ENCODE peak calls at places on chromosomes 13 and 19, in nine cellular contexts. One of them, this sample, is unnamed. For H3K27me3, the result is how much of the 10 kb centered on the place peaks cover.

GRCh38 chr13:41580345-41580744 is 123.0 kb downstream of the RGCC start:
- DNase-seq in fibroblast of lung: no peak
- DNase-seq in transverse colon: no peak
- DNase-seq in psoas muscle: no peak
- DNase-seq in tibial artery: no peak
- DNase-seq in left lung: no peak
- DNase-seq in ovary: no peak
- DNase-seq in breast epithelium: no peak
- DNase-seq in GM06990: no peak
- DNase-seq in this sample: no peak

GRCh38 chr13:19596960-19597361 is 35.6 kb upstream of the TPTE2 start:
- DNase-seq in tibial artery: no peak
- DNase-seq in breast epithelium: no peak
- DNase-seq in psoas muscle: no peak
- DNase-seq in left lung: no peak
- DNase-seq in fibroblast of lung: peak
- DNase-seq in ovary: no peak
- DNase-seq in GM06990: no peak
- DNase-seq in transverse colon: no peak
- DNase-seq in this sample: no peak

GRCh38 chr13:79085021-79085420 is 321.0 kb downstream of the RBM26 start:
- DNase-seq in breast epithelium: no peak
- DNase-seq in transverse colon: no peak
- DNase-seq in GM06990: no peak
- DNase-seq in ovary: no peak
- DNase-seq in fibroblast of lung: no peak
- DNase-seq in psoas muscle: no peak
- DNase-seq in left lung: no peak
- DNase-seq in tibial artery: no peak
- DNase-seq in this sample: no peak

GRCh38 chr13:113646921-113647340 is 11.1 kb downstream of the ATP4B start:
- DNase-seq in ovary: no peak
- DNase-seq in fibroblast of lung: no peak
- DNase-seq in GM06990: no peak
- DNase-seq in tibial artery: no peak
- DNase-seq in transverse colon: no peak
- DNase-seq in psoas muscle: peak
- DNase-seq in breast epithelium: no peak
- DNase-seq in left lung: no peak
- DNase-seq in this sample: peak

GRCh38 chr19:3494051-3494450 is 6.4 kb downstream of the DOHH start:
- DNase-seq in left lung: no peak
- DNase-seq in breast epithelium: no peak
- DNase-seq in psoas muscle: no peak
- DNase-seq in tibial artery: no peak
- DNase-seq in fibroblast of lung: no peak
- DNase-seq in ovary: no peak
- DNase-seq in GM06990: no peak
- DNase-seq in transverse colon: no peak
- DNase-seq in this sample: no peak

GRCh38 chr13:45280751-45281634 is 60.0 kb downstream of the TPT1 start:
- DNase-seq in fibroblast of lung: peak
- DNase-seq in breast epithelium: peak
- DNase-seq in left lung: peak
- DNase-seq in tibial artery: peak
- DNase-seq in psoas muscle: peak
- DNase-seq in GM06990: peak
- DNase-seq in transverse colon: peak
- DNase-seq in ovary: peak
- DNase-seq in this sample: peak

GRCh38 chr19:3275068-3275582 is 50.7 kb downstream of the CELF5 start:
- DNase-seq in fibroblast of lung: no peak
- DNase-seq in transverse colon: no peak
- DNase-seq in GM06990: no peak
- DNase-seq in left lung: no peak
- DNase-seq in breast epithelium: no peak
- DNase-seq in ovary: no peak
- DNase-seq in tibial artery: no peak
- DNase-seq in psoas muscle: no peak
- DNase-seq in this sample: no peak

GRCh38 chr13:46896346-46897138 is at the start of gene HTR2A:
- DNase-seq in psoas muscle: peak
- DNase-seq in left lung: no peak
- DNase-seq in fibroblast of lung: peak
- DNase-seq in ovary: peak
- DNase-seq in tibial artery: peak
- DNase-seq in transverse colon: no peak
- DNase-seq in breast epithelium: peak
- DNase-seq in GM06990: no peak
- DNase-seq in this sample: peak

GRCh38 chr13:76512676-76513277 is 373.4 kb downstream of the KCTD12 start:
- DNase-seq in fibroblast of lung: peak
- DNase-seq in psoas muscle: no peak
- DNase-seq in GM06990: no peak
- DNase-seq in transverse colon: no peak
- DNase-seq in tibial artery: no peak
- DNase-seq in left lung: no peak
- DNase-seq in ovary: no peak
- DNase-seq in breast epithelium: no peak
- DNase-seq in this sample: no peak

GRCh38 chr13:69374036-69374435 is 733.6 kb upstream of the ATXN8OS start:
- DNase-seq in tibial artery: no peak
- DNase-seq in transverse colon: no peak
- DNase-seq in ovary: no peak
- DNase-seq in GM06990: no peak
- DNase-seq in breast epithelium: no peak
- DNase-seq in left lung: no peak
- DNase-seq in fibroblast of lung: peak
- DNase-seq in psoas muscle: no peak
- DNase-seq in this sample: no peak

GRCh38 chr13:38564751-38565150 is 122.1 kb upstream of the FREM2 start:
- DNase-seq in breast epithelium: no peak
- DNase-seq in ovary: no peak
- DNase-seq in transverse colon: no peak
- DNase-seq in tibial artery: no peak
- DNase-seq in left lung: no peak
- DNase-seq in GM06990: no peak
- DNase-seq in fibroblast of lung: no peak
- DNase-seq in psoas muscle: no peak
- DNase-seq in this sample: no peak

GRCh38 chr13:40116008-40116407 is 460.5 kb downstream of the COG6 start:
- DNase-seq in left lung: peak
- DNase-seq in breast epithelium: no peak
- DNase-seq in GM06990: no peak
- DNase-seq in tibial artery: no peak
- DNase-seq in fibroblast of lung: peak
- DNase-seq in psoas muscle: no peak
- DNase-seq in ovary: peak
- DNase-seq in transverse colon: peak
- DNase-seq in this sample: no peak

GRCh38 chr13:20873348-20873747 is 29.2 kb downstream of the XPO4 start:
- DNase-seq in transverse colon: no peak
- DNase-seq in GM06990: no peak
- DNase-seq in tibial artery: no peak
- DNase-seq in fibroblast of lung: peak
- DNase-seq in left lung: no peak
- DNase-seq in ovary: no peak
- DNase-seq in psoas muscle: no peak
- DNase-seq in breast epithelium: no peak
- DNase-seq in this sample: no peak

GRCh38 chr13:38328699-38329098 is 21.0 kb upstream of the UFM1 start:
- DNase-seq in psoas muscle: no peak
- DNase-seq in ovary: no peak
- DNase-seq in tibial artery: no peak
- DNase-seq in GM06990: no peak
- DNase-seq in left lung: no peak
- DNase-seq in fibroblast of lung: no peak
- DNase-seq in breast epithelium: no peak
- DNase-seq in transverse colon: no peak
- DNase-seq in this sample: no peak

GRCh38 chr19:35041548-35042055 is at the start of gene HPN:
- DNase-seq in GM06990: no peak
- DNase-seq in tibial artery: no peak
- DNase-seq in psoas muscle: peak
- DNase-seq in fibroblast of lung: no peak
- DNase-seq in ovary: no peak
- DNase-seq in transverse colon: no peak
- DNase-seq in breast epithelium: no peak
- DNase-seq in left lung: peak
- DNase-seq in this sample: no peak

GRCh38 chr13:24668955-24669354 is 11.3 kb upstream of the ATP12A start:
- DNase-seq in fibroblast of lung: no peak
- DNase-seq in left lung: peak
- DNase-seq in GM06990: no peak
- DNase-seq in ovary: no peak
- DNase-seq in psoas muscle: no peak
- DNase-seq in transverse colon: peak
- DNase-seq in breast epithelium: no peak
- DNase-seq in tibial artery: no peak
- DNase-seq in this sample: no peak

GRCh38 chr13:109781384-109782065 is 4.9 kb downstream of the IRS2 start:
- DNase-seq in ovary: peak
- DNase-seq in psoas muscle: peak
- DNase-seq in left lung: no peak
- DNase-seq in GM06990: no peak
- DNase-seq in transverse colon: no peak
- DNase-seq in fibroblast of lung: no peak
- DNase-seq in tibial artery: no peak
- DNase-seq in breast epithelium: no peak
- DNase-seq in this sample: no peak

GRCh38 chr13:97004096-97004876 is 10.0 kb upstream of the OXGR1 start:
- DNase-seq in fibroblast of lung: peak
- DNase-seq in GM06990: no peak
- DNase-seq in tibial artery: no peak
- DNase-seq in ovary: no peak
- DNase-seq in left lung: no peak
- DNase-seq in psoas muscle: no peak
- DNase-seq in breast epithelium: no peak
- DNase-seq in transverse colon: no peak
- DNase-seq in this sample: no peak

GRCh38 chr13:108962652-108963051 is 333.2 kb downstream of the MYO16 start:
- DNase-seq in ovary: no peak
- DNase-seq in breast epithelium: no peak
- DNase-seq in GM06990: no peak
- DNase-seq in fibroblast of lung: peak
- DNase-seq in tibial artery: no peak
- DNase-seq in psoas muscle: no peak
- DNase-seq in transverse colon: no peak
- DNase-seq in left lung: no peak
- DNase-seq in this sample: no peak

GRCh38 chr13:103188688-103189326 is 122.6 kb upstream of the SLC10A2 start:
- DNase-seq in fibroblast of lung: peak
- DNase-seq in transverse colon: no peak
- DNase-seq in GM06990: no peak
- DNase-seq in left lung: no peak
- DNase-seq in psoas muscle: no peak
- DNase-seq in breast epithelium: no peak
- DNase-seq in tibial artery: no peak
- DNase-seq in ovary: no peak
- DNase-seq in this sample: no peak
- TF ChIP-seq CTCF in fibroblast of lung: peak
- TF ChIP-seq CTCF in transverse colon: peak
- TF ChIP-seq CTCF in GM06990: peak
- TF ChIP-seq CTCF in left lung: no peak
- TF ChIP-seq CTCF in psoas muscle: peak
- TF ChIP-seq CTCF in breast epithelium: peak
- TF ChIP-seq CTCF in tibial artery: no peak
- TF ChIP-seq CTCF in ovary: no peak
- TF ChIP-seq CTCF in this sample: peak

GRCh38 chr19:19650331-19650730 is 6.9 kb upstream of the GMIP start:
- DNase-seq in GM06990: no peak
- DNase-seq in transverse colon: no peak
- DNase-seq in fibroblast of lung: no peak
- DNase-seq in tibial artery: no peak
- DNase-seq in ovary: no peak
- DNase-seq in breast epithelium: no peak
- DNase-seq in psoas muscle: no peak
- DNase-seq in left lung: no peak
- DNase-seq in this sample: no peak

GRCh38 chr19:19649580-19649995 is 6.1 kb upstream of the GMIP start:
- DNase-seq in fibroblast of lung: no peak
- DNase-seq in transverse colon: no peak
- DNase-seq in GM06990: no peak
- DNase-seq in tibial artery: no peak
- DNase-seq in psoas muscle: no peak
- DNase-seq in ovary: no peak
- DNase-seq in breast epithelium: no peak
- DNase-seq in left lung: no peak
- DNase-seq in this sample: no peak

GRCh38 chr19:19647037-19647835 is 3.8 kb upstream of the GMIP start:
- DNase-seq in GM06990: no peak
- DNase-seq in transverse colon: no peak
- DNase-seq in ovary: no peak
- DNase-seq in tibial artery: no peak
- DNase-seq in left lung: no peak
- DNase-seq in fibroblast of lung: no peak
- DNase-seq in psoas muscle: no peak
- DNase-seq in breast epithelium: no peak
- DNase-seq in this sample: no peak

GRCh38 chr19:19651076-19651475 is 7.6 kb upstream of the GMIP start:
- DNase-seq in left lung: no peak
- DNase-seq in fibroblast of lung: no peak
- DNase-seq in breast epithelium: no peak
- DNase-seq in psoas muscle: no peak
- DNase-seq in ovary: no peak
- DNase-seq in GM06990: no peak
- DNase-seq in transverse colon: no peak
- DNase-seq in tibial artery: no peak
- DNase-seq in this sample: peak

GRCh38 chr19:19649159-19649558 is 5.7 kb upstream of the GMIP start:
- DNase-seq in GM06990: no peak
- DNase-seq in left lung: no peak
- DNase-seq in tibial artery: no peak
- DNase-seq in ovary: no peak
- DNase-seq in breast epithelium: no peak
- DNase-seq in psoas muscle: no peak
- DNase-seq in fibroblast of lung: no peak
- DNase-seq in transverse colon: no peak
- DNase-seq in this sample: no peak
- H3K27me3 ChIP-seq in GM06990: under half
- H3K27me3 ChIP-seq in left lung: under half
- H3K27me3 ChIP-seq in tibial artery: under half
- H3K27me3 ChIP-seq in ovary: under half
- H3K27me3 ChIP-seq in breast epithelium: under half
- H3K27me3 ChIP-seq in psoas muscle: under half
- H3K27me3 ChIP-seq in fibroblast of lung: under half
- H3K27me3 ChIP-seq in transverse colon: under half
- H3K27me3 ChIP-seq in this sample: under half

GRCh38 chr19:53881482-53882390 is at the start of gene PRKCG:
- DNase-seq in ovary: peak
- DNase-seq in left lung: no peak
- DNase-seq in transverse colon: peak
- DNase-seq in tibial artery: no peak
- DNase-seq in breast epithelium: no peak
- DNase-seq in fibroblast of lung: no peak
- DNase-seq in psoas muscle: peak
- DNase-seq in GM06990: peak
- DNase-seq in this sample: peak
- TF ChIP-seq CTCF in ovary: no peak
- TF ChIP-seq CTCF in left lung: peak
- TF ChIP-seq CTCF in transverse colon: peak
- TF ChIP-seq CTCF in tibial artery: peak
- TF ChIP-seq CTCF in breast epithelium: no peak
- TF ChIP-seq CTCF in fibroblast of lung: peak
- TF ChIP-seq CTCF in psoas muscle: peak
- TF ChIP-seq CTCF in GM06990: peak
- TF ChIP-seq CTCF in this sample: peak

GRCh38 chr19:17011485-17011884 is 15.1 kb downstream of the CPAMD8 start:
- DNase-seq in psoas muscle: no peak
- DNase-seq in left lung: no peak
- DNase-seq in fibroblast of lung: no peak
- DNase-seq in ovary: no peak
- DNase-seq in tibial artery: no peak
- DNase-seq in breast epithelium: no peak
- DNase-seq in GM06990: no peak
- DNase-seq in transverse colon: no peak
- DNase-seq in this sample: no peak
- H3K27me3 ChIP-seq in psoas muscle: under half
- H3K27me3 ChIP-seq in left lung: under half
- H3K27me3 ChIP-seq in fibroblast of lung: under half
- H3K27me3 ChIP-seq in ovary: under half
- H3K27me3 ChIP-seq in tibial artery: under half
- H3K27me3 ChIP-seq in breast epithelium: under half
- H3K27me3 ChIP-seq in GM06990: under half
- H3K27me3 ChIP-seq in transverse colon: under half
- H3K27me3 ChIP-seq in this sample: under half

This sample was measured in left ventricle myocardium inferior.